ENCODE peak calls at places on chromosomes 12 and 14, in ten cellular contexts. Y is activated gamma-delta T cell; R is OCI-M1; F is activated T-helper 1 cell treated with anti-CD3 and anti-CD28 coated beads, Interleukin-2, amount 50 U/mL, for 16 hours; S is CD8-positive, alpha-beta memory T cell; T is HCT116; P is GDM1; V is transverse colon; Q is T-cell; D is Calu3. I is an unnamed sample.

GRCh38 chr12:11651785-11652184 is 2.3 kb downstream of the ETV6 start:
- DNase-seq in Y (no peak), R (peak; percentile 61), F (no peak), S (no peak), T (no peak), P (no peak), V (peak; percentile 27), Q (no peak), D (no peak), I (no peak)

GRCh38 chr14:69675246-69675583 is 63.8 kb downstream of the SUSD6 start:
- DNase-seq in Y (no peak), R (no peak), F (no peak), S (no peak), T (no peak), P (no peak), V (no peak), Q (no peak), D (no peak), I (no peak)

GRCh38 chr12:3097836-3098235 is 20.7 kb downstream of the TSPAN9 start:
- DNase-seq in Y (no peak), R (no peak), F (no peak), S (no peak), T (no peak), P (no peak), V (no peak), Q (no peak), D (no peak), I (no peak)

GRCh38 chr14:59133202-59133601 is 55.3 kb upstream of the DAAM1 start:
- DNase-seq in Y (no peak), R (no peak), F (no peak), S (no peak), T (no peak), P (no peak), V (no peak), Q (no peak), D (no peak), I (no peak)

GRCh38 chr12:120734210-120734609 is 8.6 kb downstream of the ACADS start:
- DNase-seq in Y (no peak), R (no peak), F (no peak), S (no peak), T (no peak), P (no peak), V (no peak), Q (no peak), D (no peak), I (no peak)

GRCh38 chr14:77097006-77097688 is 911 bp upstream of the CIPC start:
- DNase-seq in Y (no peak), R (peak; percentile 61), F (no peak), S (no peak), T (no peak), P (no peak), V (no peak), Q (no peak), D (no peak), I (no peak)

GRCh38 chr12:119176267-119177055 is 2.3 kb upstream of the HSPB8 start:
- DNase-seq in Y (no peak), R (no peak), F (no peak), S (no peak), T (peak; percentile 64), P (no peak), V (peak; percentile 81), Q (no peak), D (peak; percentile 81), I (no peak)

GRCh38 chr14:94630396-94630795 is 18.2 kb downstream of the SERPINA3 start:
- DNase-seq in Y (no peak), R (no peak), F (no peak), S (no peak), T (no peak), P (no peak), V (no peak), Q (no peak), D (no peak), I (no peak)

GRCh38 chr12:68375701-68376469 is 43.7 kb upstream of the MDM1 start:
- DNase-seq in Y (no peak), R (no peak), F (no peak), S (no peak), T (no peak), P (no peak), V (no peak), Q (no peak), D (no peak), I (no peak)

GRCh38 chr12:103884316-103884715 is 43.3 kb upstream of the NT5DC3 start:
- DNase-seq in Y (no peak), R (peak; percentile 75), F (no peak), S (no peak), T (no peak), P (peak; percentile 31), V (peak; percentile 24), Q (peak; percentile 25), D (peak; percentile 30), I (no peak)

GRCh38 chr12:11707535-11707934 is 58.1 kb downstream of the ETV6 start:
- DNase-seq in Y (no peak), R (no peak), F (no peak), S (no peak), T (no peak), P (no peak), V (peak; percentile 72), Q (no peak), D (peak; percentile 69), I (no peak)

GRCh38 chr14:82565825-82566224 is 1032.2 kb upstream of the SEL1L start:
- DNase-seq in Y (no peak), R (no peak), F (no peak), S (no peak), T (no peak), P (no peak), V (no peak), Q (no peak), D (no peak), I (no peak)

GRCh38 chr14:29905549-29905948 is 22.1 kb downstream of the PRKD1 start:
- DNase-seq in Y (no peak), R (no peak), F (no peak), S (no peak), T (no peak), P (no peak), V (no peak), Q (no peak), D (no peak), I (no peak)

GRCh38 chr12:64323476-64324225 is 66.9 kb downstream of the C12orf56 start:
- DNase-seq in Y (no peak), R (no peak), F (no peak), S (no peak), T (no peak), P (no peak), V (no peak), Q (no peak), D (no peak), I (no peak)

GRCh38 chr12:113104953-113105510 is 30.5 kb downstream of the RASAL1 start:
- DNase-seq in Y (no peak), R (no peak), F (no peak), S (no peak), T (no peak), P (no peak), V (no peak), Q (no peak), D (no peak), I (no peak)

GRCh38 chr14:101495827-101496778 is 65.2 kb upstream of the DIO3 start:
- DNase-seq in Y (no peak), R (no peak), F (no peak), S (no peak), T (no peak), P (no peak), V (peak; percentile 3), Q (no peak), D (no peak), I (no peak)

GRCh38 chr14:23358042-23358441 is 5.4 kb upstream of the SLC22A17 start:
- DNase-seq in Y (no peak), R (peak; percentile 6), F (no peak), S (no peak), T (no peak), P (no peak), V (no peak), Q (no peak), D (no peak), I (no peak)

GRCh38 chr14:55794655-55795583 is 214.9 kb downstream of the KTN1 start:
- DNase-seq in Y (no peak), R (peak; percentile 5), F (no peak), S (no peak), T (no peak), P (no peak), V (no peak), Q (no peak), D (peak; percentile 62), I (no peak)

GRCh38 chr14:20866963-20867362 is 24.2 kb upstream of the RNASE3 start:
- DNase-seq in Y (no peak), R (peak; percentile 25), F (no peak), S (no peak), T (peak; percentile 16), P (no peak), V (no peak), Q (no peak), D (peak; percentile 17), I (no peak)

GRCh38 chr14:91187271-91187670 is 57.2 kb downstream of the GPR68 start:
- DNase-seq in Y (no peak), R (no peak), F (no peak), S (no peak), T (no peak), P (no peak), V (no peak), Q (no peak), D (no peak), I (no peak)

GRCh38 chr14:104280085-104280901 is 141.9 kb downstream of the KIF26A start:
- DNase-seq in Y (no peak), R (no peak), F (peak; percentile 2), S (no peak), T (no peak), P (no peak), V (no peak), Q (no peak), D (no peak), I (no peak)

GRCh38 chr12:6041891-6042290 is 82.6 kb downstream of the VWF start:
- DNase-seq in Y (no peak), R (no peak), F (no peak), S (no peak), T (no peak), P (no peak), V (no peak), Q (no peak), D (no peak), I (no peak)

GRCh38 chr12:91877022-91877421 is 268.6 kb downstream of the BTG1 start:
- DNase-seq in Y (no peak), R (no peak), F (peak; percentile 62), S (peak; percentile 85), T (no peak), P (no peak), V (peak; percentile 64), Q (peak; percentile 95), D (peak; percentile 10), I (peak; percentile 87)

GRCh38 chr14:60315591-60315990 is 66.6 kb downstream of the PPM1A start:
- DNase-seq in Y (no peak), R (no peak), F (no peak), S (no peak), T (no peak), P (no peak), V (no peak), Q (no peak), D (no peak), I (no peak)

I was measured in effector memory CD4-positive, alpha-beta T cell.